ENCODE peak calls at places on chromosome 16, in five cellular contexts. Y, N, G, X and U are unnamed samples.

GRCh38 chr16:64654137-64654652 is 467.7 kb downstream of the CDH11 start:
- DNase-seq in Y (no peak), N (no peak), G (no peak), X (no peak), U (no peak)

GRCh38 chr16:10933865-10934264 is 8.4 kb downstream of the DEXI start:
- DNase-seq in Y (no peak), N (no peak), G (no peak), X (no peak), U (no peak)

GRCh38 chr16:50744911-50745310 is 3.0 kb downstream of the CYLD start:
- DNase-seq in Y (no peak), N (no peak), G (no peak), X (no peak), U (no peak)

GRCh38 chr16:53224932-53225533 is 170.2 kb downstream of the CHD9 start:
- DNase-seq in Y (no peak), N (no peak), G (no peak), X (no peak), U (no peak)

GRCh38 chr16:4316732-4317461 is 1.0 kb downstream of the GLIS2 start:
- DNase-seq in Y (no peak), N (peak), G (peak), X (no peak), U (no peak)

GRCh38 chr16:11309895-11310633 is 28.9 kb upstream of the PRM1 start:
- DNase-seq in Y (no peak), N (no peak), G (no peak), X (no peak), U (no peak)

GRCh38 chr16:106623-107324 is 28.7 kb downstream of the MPG start:
- DNase-seq in Y (peak), N (no peak), G (peak), X (no peak), U (no peak)

GRCh38 chr16:51163366-51163765 is 12.3 kb upstream of the SALL1 start:
- DNase-seq in Y (no peak), N (no peak), G (no peak), X (no peak), U (no peak)

GRCh38 chr16:35908152-35908551 is 2448.7 kb downstream of the TP53TG3F start:
- DNase-seq in Y (no peak), N (no peak), G (no peak), X (no peak), U (no peak)

GRCh38 chr16:4795181-4795827 is at the start of gene SMIM22:
- DNase-seq in Y (no peak), N (no peak), G (no peak), X (no peak), U (no peak)

GRCh38 chr16:77132051-77132618 is 58.9 kb upstream of the MON1B start:
- DNase-seq in Y (no peak), N (no peak), G (no peak), X (no peak), U (no peak)

GRCh38 chr16:2591476-2592240 is 53.8 kb downstream of the PDPK1 start:
- DNase-seq in Y (no peak), N (no peak), G (no peak), X (no peak), U (no peak)

GRCh38 chr16:17369441-17369951 is 101.3 kb downstream of the XYLT1 start:
- DNase-seq in Y (no peak), N (peak), G (peak), X (no peak), U (no peak)

GRCh38 chr16:9159839-9160550 is 68.6 kb downstream of the HAPSTR1 start:
- DNase-seq in Y (peak), N (no peak), G (no peak), X (no peak), U (no peak)

GRCh38 chr16:1451702-1452392 is 7.5 kb upstream of the CCDC154 start:
- DNase-seq in Y (no peak), N (no peak), G (no peak), X (no peak), U (no peak)

GRCh38 chr16:20241321-20241720 is 86.0 kb downstream of the GP2 start:
- DNase-seq in Y (no peak), N (no peak), G (no peak), X (no peak), U (no peak)

GRCh38 chr16:28277537-28278388 is 14.6 kb upstream of the SBK1 start:
- DNase-seq in Y (peak), N (peak), G (peak), X (peak), U (peak)

GRCh38 chr16:10228779-10229178 is 46.6 kb upstream of the GRIN2A start:
- DNase-seq in Y (no peak), N (no peak), G (no peak), X (no peak), U (no peak)

GRCh38 chr16:88325976-88326375 is 56.8 kb upstream of the ZNF469 start:
- DNase-seq in Y (no peak), N (no peak), G (no peak), X (no peak), U (no peak)

GRCh38 chr16:874366-875181 is 74.0 kb upstream of the GNG13 start:
- DNase-seq in Y (peak), N (peak), G (no peak), X (no peak), U (no peak)

GRCh38 chr16:8920676-8921625 is 38.8 kb downstream of the LITAFD start:
- DNase-seq in Y (no peak), N (no peak), G (no peak), X (no peak), U (no peak)

GRCh38 chr16:27330542-27330941 is 16.8 kb downstream of the IL4R start:
- DNase-seq in Y (no peak), N (peak), G (peak), X (no peak), U (peak)

GRCh38 chr16:49590166-49590871 is 216.7 kb downstream of the C16orf78 start:
- DNase-seq in Y (no peak), N (no peak), G (peak), X (no peak), U (no peak)

GRCh38 chr16:1375741-1376410 is 24.1 kb downstream of the GNPTG start:
- DNase-seq in Y (no peak), N (no peak), G (no peak), X (no peak), U (no peak)

GRCh38 chr16:16778322-16778721 is 399.4 kb downstream of the NPIPA7 start:
- DNase-seq in Y (no peak), N (no peak), G (no peak), X (no peak), U (no peak)

GRCh38 chr16:71540-72341 is 690 bp downstream of the RHBDF1 start:
- DNase-seq in Y (peak), N (peak), G (peak), X (no peak), U (peak)

GRCh38 chr16:22333457-22333994 is 36.3 kb downstream of the POLR3E start:
- DNase-seq in Y (no peak), N (no peak), G (no peak), X (no peak), U (no peak)

GRCh38 chr16:22297871-22298733 is 893 bp downstream of the POLR3E start:
- DNase-seq in Y (peak), N (peak), G (peak), X (peak), U (peak)

GRCh38 chr16:3388325-3388724 is 12.5 kb downstream of the ZSCAN32 start:
- DNase-seq in Y (no peak), N (no peak), G (no peak), X (no peak), U (no peak)

GRCh38 chr16:58730724-58731370 is 3.3 kb downstream of the GOT2 start:
- DNase-seq in Y (no peak), N (no peak), G (no peak), X (no peak), U (no peak)

GRCh38 chr16:27978876-27979275 is 84.6 kb downstream of the GSG1L start:
- DNase-seq in Y (no peak), N (no peak), G (no peak), X (no peak), U (no peak)

GRCh38 chr16:11057696-11058345 is 113.5 kb downstream of the CLEC16A start:
- DNase-seq in Y (no peak), N (no peak), G (no peak), X (no peak), U (no peak)

GRCh38 chr16:31371619-31372484 is 16.9 kb downstream of the ITGAX start:
- DNase-seq in Y (no peak), N (no peak), G (no peak), X (no peak), U (no peak)

GRCh38 chr16:56269824-56270684 is 78.8 kb downstream of the GNAO1 start:
- DNase-seq in Y (no peak), N (peak), G (peak), X (no peak), U (no peak)

GRCh38 chr16:19116711-19117449 is 3.1 kb downstream of the ITPRIPL2 start:
- DNase-seq in Y (no peak), N (no peak), G (no peak), X (no peak), U (no peak)

GRCh38 chr16:46790599-46791270 is 40.2 kb downstream of the C16orf87 start:
- DNase-seq in Y (no peak), N (no peak), G (no peak), X (no peak), U (no peak)

GRCh38 chr16:24800586-24800985 is 45.2 kb upstream of the SLC5A11 start:
- DNase-seq in Y (no peak), N (no peak), G (no peak), X (no peak), U (no peak)

GRCh38 chr16:84986102-84986501 is 25.2 kb downstream of the ZDHHC7 start:
- DNase-seq in Y (no peak), N (no peak), G (no peak), X (no peak), U (no peak)

GRCh38 chr16:84979516-84979915 is 31.8 kb downstream of the ZDHHC7 start:
- DNase-seq in Y (no peak), N (no peak), G (no peak), X (no peak), U (no peak)

GRCh38 chr16:84983308-84983707 is 28.0 kb downstream of the ZDHHC7 start:
- DNase-seq in Y (no peak), N (no peak), G (no peak), X (no peak), U (no peak)

GRCh38 chr16:84985079-84986065 is 26.0 kb downstream of the ZDHHC7 start:
- DNase-seq in Y (no peak), N (no peak), G (no peak), X (no peak), U (no peak)

GRCh38 chr16:84982434-84982833 is 28.9 kb downstream of the ZDHHC7 start:
- DNase-seq in Y (no peak), N (no peak), G (no peak), X (no peak), U (no peak)
- TF ChIP-seq CTCF in Y (no peak), N (no peak), G (no peak), X (no peak), U (no peak)

GRCh38 chr16:78608305-78608776 is 508.9 kb downstream of the WWOX start:
- DNase-seq in Y (no peak), N (no peak), G (no peak), X (no peak), U (no peak)

GRCh38 chr16:78607465-78607864 is 508.0 kb downstream of the WWOX start:
- DNase-seq in Y (no peak), N (no peak), G (no peak), X (no peak), U (no peak)

GRCh38 chr16:78607022-78607421 is 507.6 kb downstream of the WWOX start:
- DNase-seq in Y (no peak), N (no peak), G (no peak), X (no peak), U (no peak)

GRCh38 chr16:78605548-78606097 is 506.2 kb downstream of the WWOX start:
- DNase-seq in Y (no peak), N (no peak), G (no peak), X (no peak), U (no peak)

DNA sequence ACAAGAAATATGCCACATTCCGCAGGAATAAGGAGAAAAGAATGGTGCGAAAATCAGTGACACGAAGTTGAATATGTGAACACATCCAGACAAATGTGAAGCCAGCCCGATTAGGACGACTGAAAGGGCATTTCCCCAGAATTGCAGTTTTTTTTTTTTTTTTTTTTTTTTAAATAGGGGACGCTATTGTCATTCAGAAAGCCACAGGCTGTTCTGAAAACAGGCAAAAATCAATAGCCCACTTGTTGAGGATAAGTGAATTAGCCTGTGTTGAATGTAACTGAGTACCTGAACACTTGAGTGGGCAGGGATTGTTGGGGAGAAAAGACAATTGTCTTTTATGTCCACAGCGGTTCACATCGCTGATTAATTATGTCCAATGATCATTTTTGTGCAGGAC is 507.1 kb downstream of the WWOX start:
- DNase-seq in Y (no peak), N (no peak), G (no peak), X (no peak), U (no peak)
- TF ChIP-seq CTCF in Y (no peak), N (no peak), G (no peak), X (no peak), U (no peak)

GRCh38 chr16:57661936-57662906 is 5.9 kb upstream of the ADGRG3 start:
- DNase-seq in Y (no peak), N (no peak), G (no peak), X (no peak), U (no peak)

GRCh38 chr16:57664662-57665025 is 3.5 kb upstream of the ADGRG3 start:
- DNase-seq in Y (no peak), N (no peak), G (no peak), X (no peak), U (no peak)

GRCh38 chr16:57665541-57665940 is 2.6 kb upstream of the ADGRG3 start:
- DNase-seq in Y (no peak), N (no peak), G (no peak), X (no peak), U (no peak)

GRCh38 chr16:57663436-57663835 is 4.7 kb upstream of the ADGRG3 start:
- DNase-seq in Y (no peak), N (no peak), G (no peak), X (no peak), U (no peak)

DNA sequence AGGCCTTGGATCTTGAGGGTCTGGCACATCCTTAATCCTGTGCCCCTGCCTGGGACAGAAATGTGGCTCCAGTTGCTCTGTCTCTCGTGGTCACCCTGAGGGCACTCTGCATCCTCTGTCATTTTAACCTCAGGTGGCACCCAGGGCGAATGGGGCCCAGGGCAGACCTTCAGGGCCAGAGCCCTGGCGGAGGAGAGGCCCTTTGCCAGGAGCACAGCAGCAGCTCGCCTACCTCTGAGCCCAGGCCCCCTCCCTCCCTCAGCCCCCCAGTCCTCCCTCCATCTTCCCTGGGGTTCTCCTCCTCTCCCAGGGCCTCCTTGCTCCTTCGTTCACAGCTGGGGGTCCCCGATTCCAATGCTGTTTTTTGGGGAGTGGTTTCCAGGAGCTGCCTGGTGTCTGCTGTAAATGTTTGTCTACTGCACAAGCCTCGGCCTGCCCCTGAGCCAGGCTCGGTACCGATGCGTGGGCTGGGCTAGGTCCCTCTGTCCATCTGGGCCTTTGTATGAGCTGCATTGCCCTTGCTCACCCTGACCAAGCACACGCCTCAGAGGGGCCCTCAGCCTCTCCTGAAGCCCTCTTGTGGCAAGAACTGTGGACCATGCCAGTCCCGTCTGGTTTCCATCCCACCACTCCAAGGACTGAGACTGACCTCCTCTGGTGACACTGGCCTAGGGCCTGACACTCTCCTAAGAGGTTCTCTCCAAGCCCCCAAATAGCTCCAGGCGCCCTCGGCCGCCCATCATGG is 4.0 kb upstream of the ADGRG3 start:
- DNase-seq in Y (no peak), N (no peak), G (no peak), X (no peak), U (no peak)
- TF ChIP-seq CTCF in Y (no peak), N (no peak), G (no peak), X (no peak), U (no peak)

GRCh38 chr16:12421688-12422087 is 382.0 kb downstream of the CPPED1 start:
- DNase-seq in Y (no peak), N (no peak), G (no peak), X (no peak), U (no peak)
- TF ChIP-seq CTCF in Y (no peak), N (no peak), G (no peak), X (no peak), U (no peak)

DNA sequence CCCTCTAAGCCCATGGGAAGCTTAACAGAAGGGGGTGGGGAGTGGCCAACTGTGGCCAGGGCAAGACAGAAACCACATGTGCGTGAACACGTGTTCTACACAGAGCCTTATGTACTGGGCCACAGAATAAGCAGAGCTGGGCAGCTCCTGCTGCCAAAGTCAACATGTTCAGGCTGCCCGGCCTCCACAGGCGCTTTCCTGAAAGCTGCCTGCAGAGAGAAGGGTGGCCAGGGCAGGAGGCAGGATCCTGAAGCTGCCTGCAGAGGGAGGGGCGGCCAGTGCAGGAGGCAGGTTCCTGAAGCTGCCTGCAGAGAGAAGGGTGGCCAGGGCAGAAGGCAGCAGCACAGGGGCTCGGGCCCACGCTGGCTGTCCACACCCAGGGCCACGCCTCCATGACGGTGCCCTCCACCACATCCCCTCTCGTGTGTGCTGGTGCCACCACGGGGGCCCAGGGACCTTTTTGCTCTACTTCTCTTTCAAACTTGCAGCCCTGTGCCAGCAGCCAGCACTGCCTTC is 79.5 kb downstream of the ANKRD11 start:
- DNase-seq in Y (peak), N (peak), G (peak), X (no peak), U (no peak)
- TF ChIP-seq CTCF in Y (no peak), N (peak), G (no peak), X (no peak), U (no peak)

GRCh38 chr16:82074019-82074558 is 39.0 kb downstream of the HSD17B2 start:
- DNase-seq in Y (no peak), N (no peak), G (no peak), X (no peak), U (no peak)
- TF ChIP-seq CTCF in Y (no peak), N (no peak), G (no peak), X (no peak), U (no peak)

GRCh38 chr16:54432481-54433229 is 146.1 kb upstream of the IRX3 start:
- DNase-seq in Y (no peak), N (no peak), G (no peak), X (no peak), U (no peak)
- TF ChIP-seq CTCF in Y (no peak), N (no peak), G (no peak), X (no peak), U (no peak)

DNA sequence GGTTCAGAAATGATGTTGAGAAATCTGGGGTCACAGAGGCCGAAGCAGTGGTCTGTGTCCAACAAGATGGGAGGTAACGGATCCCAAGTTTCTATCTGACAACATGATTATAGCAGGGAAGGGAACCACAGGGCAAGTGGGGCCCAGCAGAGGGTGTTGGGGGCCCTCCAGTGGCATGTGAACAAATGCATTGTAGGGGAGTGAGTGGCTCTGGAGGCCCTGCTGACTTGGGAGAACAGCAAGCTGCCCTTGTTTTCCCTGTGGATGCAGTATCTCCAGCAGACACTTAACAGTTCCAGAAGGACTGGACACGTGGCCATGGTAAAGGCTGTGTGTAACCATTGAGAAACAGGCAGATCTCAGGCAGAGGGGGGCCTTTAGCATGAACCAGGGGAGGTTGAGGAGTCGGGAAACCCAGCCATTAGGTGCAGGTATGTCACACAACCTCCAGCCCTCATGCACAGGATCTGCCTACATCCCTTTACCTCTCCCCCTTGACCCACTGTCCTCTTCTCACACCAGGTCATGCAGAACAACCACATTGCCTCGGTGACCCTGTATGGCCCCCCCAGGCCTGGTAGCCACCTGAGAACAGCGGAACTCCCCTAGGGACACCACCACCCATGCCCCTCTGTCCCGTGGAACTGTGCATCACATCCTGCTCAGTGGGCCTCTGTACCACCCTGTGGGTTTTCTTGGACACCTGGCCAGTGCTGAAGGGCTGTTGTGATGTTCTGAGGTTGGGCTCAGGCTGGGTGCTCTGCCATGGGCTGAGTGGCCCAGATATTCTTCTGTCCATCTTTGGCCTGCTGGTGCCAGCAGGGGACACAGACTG is 4.1 kb downstream of the B3GNT9 start:
- DNase-seq in Y (no peak), N (no peak), G (no peak), X (no peak), U (no peak)
- TF ChIP-seq CTCF in Y (no peak), N (no peak), G (no peak), X (no peak), U (no peak)